ENCODE peak calls at places on chromosomes 2 and 18, in eight cellular contexts. A is type B pancreatic cell; O is tibial artery; W is NCI-H510A treated with DMSO at 0.1 percent for 48 hours; R is GM12865; G is A549; Y is activated T-cell treated with anti-CD3 and anti-CD28 coated beads, Interleukin-2, amount 50 U/mL, for 72 hours; K is stimulated activated CD8-positive, alpha-beta memory T cell treated with anti-CD3 and anti-CD28 coated beads, Interleukin-7, amount 100 ng/mL, for 4 hours. B is an unnamed sample.

GRCh38 chr2:56580242-56580641 is 396.5 kb downstream of the CCDC85A start:
- DNase-seq in O (no peak), W (no peak), A (no peak), R (no peak), Y (no peak), G (no peak), K (no peak), B (peak)

GRCh38 chr2:231957913-231958763 is 3.4 kb upstream of the DIS3L2 start:
- DNase-seq in R (no peak), O (no peak), G (no peak), Y (no peak), A (no peak), W (no peak), K (no peak), B (no peak)

GRCh38 chr2:221337957-221338685 is 234.0 kb downstream of the EPHA4 start:
- DNase-seq in Y (no peak), A (no peak), R (no peak), W (no peak), O (no peak), G (no peak), K (no peak), B (no peak)

GRCh38 chr18:80210312-80211083 is 36.8 kb downstream of the PARD6G start:
- DNase-seq in W (no peak), A (no peak), O (no peak), Y (no peak), R (peak), G (no peak), K (no peak), B (no peak)

GRCh38 chr2:11753886-11754704 is 7.7 kb downstream of the LPIN1 start:
- DNase-seq in R (peak), W (peak), Y (peak), A (no peak), G (peak), K (peak), O (no peak), B (peak)

GRCh38 chr2:235129856-235130255 is 178.0 kb downstream of the SH3BP4 start:
- DNase-seq in G (no peak), O (no peak), Y (no peak), R (no peak), W (no peak), A (no peak), K (no peak), B (peak)

GRCh38 chr2:111634050-111634784 is 249.8 kb downstream of the ANAPC1 start:
- DNase-seq in O (no peak), W (no peak), R (peak), Y (peak), A (no peak), G (no peak), K (no peak), B (peak)

GRCh38 chr2:237627463-237628321 is at the start of gene LRRFIP1:
- DNase-seq in A (no peak), R (no peak), O (no peak), Y (peak), K (no peak), W (no peak), G (no peak), B (peak)

GRCh38 chr2:57180042-57180567 is 866.5 kb upstream of the VRK2 start:
- DNase-seq in A (no peak), G (no peak), O (no peak), Y (no peak), K (no peak), W (no peak), R (no peak), B (peak)